ENCODE peak calls at places on chromosomes 16 and 17, in five cellular contexts. B is transverse colon, Q is esophagus muscularis mucosa, I is H1, G is endothelial cell of umbilical vein. O is an unnamed sample. For H3K4me1, the result is how much of the 10 kb centered on the place peaks cover.

GRCh38 chr17:40791808-40792436 is 7.8 kb downstream of the KRT28 start:
- DNase-seq in B (no peak), G (peak), Q (no peak), I (no peak), O (no peak)

GRCh38 chr17:78347453-78347852 is 12.4 kb downstream of the SOCS3 start:
- DNase-seq in I (no peak), G (no peak), Q (no peak), B (no peak), O (no peak)

GRCh38 chr17:69142473-69142802 is 743 bp upstream of the ABCA6 start:
- DNase-seq in B (no peak), Q (no peak), I (no peak), G (peak), O (no peak)

GRCh38 chr16:67555795-67556212 is 6.5 kb upstream of the CTCF start:
- DNase-seq in G (peak), Q (no peak), I (no peak), B (no peak), O (no peak)

GRCh38 chr17:78031435-78031834 is 72.9 kb downstream of the TNRC6C start:
- DNase-seq in G (no peak), I (no peak), Q (peak), B (no peak), O (no peak)

GRCh38 chr16:81531415-81531814 is 86.8 kb downstream of the CMIP start:
- DNase-seq in B (peak), Q (no peak), G (no peak), I (no peak), O (no peak)

GRCh38 chr17:11885051-11885450 is 112.2 kb downstream of the ZNF18 start:
- DNase-seq in G (no peak), I (no peak), Q (no peak), B (no peak), O (no peak)

GRCh38 chr17:40168262-40168832 is 8.9 kb upstream of the RAPGEFL1 start:
- DNase-seq in Q (no peak), I (no peak), G (peak), B (no peak), O (no peak)

GRCh38 chr16:19506965-19507364 is 14.9 kb downstream of the GDE1 start:
- DNase-seq in I (no peak), Q (peak), G (no peak), B (no peak), O (no peak)

GRCh38 chr17:83199500-83200201 is 120.2 kb downstream of the METRNL start:
- DNase-seq in I (no peak), G (no peak), B (peak), Q (no peak), O (peak)

GRCh38 chr16:632486-633335 is 1.9 kb downstream of the WFIKKN1 start:
- DNase-seq in G (no peak), B (no peak), Q (no peak), I (no peak), O (no peak)

GRCh38 chr16:75432828-75433731 is at the start of gene CFDP1:
- DNase-seq in Q (peak), B (peak), G (peak), I (peak), O (peak)
- TF ChIP-seq POLR2A in Q (peak), B (peak), G (peak), I (peak), O (no peak)

GRCh38 chr16:20874088-20874581 is 26.0 kb downstream of the DCUN1D3 start:
- DNase-seq in I (no peak), Q (no peak), G (no peak), B (no peak), O (no peak)
- H3K4me1 ChIP-seq in I (under half), Q (half or more), G (under half), B (half or more), O (half or more)

DNA sequence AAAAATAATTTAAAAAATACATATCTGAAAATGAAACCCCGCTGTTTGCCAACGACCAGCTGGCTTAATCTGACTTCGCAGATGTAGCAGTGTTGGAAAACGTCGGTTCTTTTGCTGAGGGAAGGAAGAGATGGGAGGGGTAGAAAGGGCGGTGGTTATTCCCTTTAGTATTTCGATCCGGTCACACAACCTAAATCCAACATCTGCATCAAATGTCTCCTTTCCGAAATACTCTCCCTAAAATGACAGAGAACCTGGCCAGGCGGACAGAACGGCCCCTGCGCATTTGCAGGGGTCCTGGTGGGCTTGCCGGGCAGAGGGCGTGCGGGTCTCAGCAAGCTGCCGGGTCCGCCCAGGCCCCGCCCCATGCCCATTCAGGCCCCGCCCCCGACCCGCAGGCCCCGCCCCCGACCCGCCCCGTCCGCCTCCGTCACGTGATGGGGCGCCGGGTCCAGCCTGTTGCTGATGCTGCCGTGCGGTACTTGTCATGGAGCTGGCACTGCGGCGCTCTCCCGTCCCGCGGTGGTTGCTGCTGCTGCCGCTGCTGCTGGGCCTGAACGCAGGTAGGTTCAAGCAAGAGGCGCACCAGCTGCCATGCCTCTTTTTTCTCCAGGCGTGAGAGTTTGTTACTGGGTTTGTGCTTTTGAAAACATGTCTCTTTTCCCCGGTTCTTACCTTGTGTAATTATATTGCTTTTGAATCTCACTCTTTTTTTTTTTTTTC is at the start of gene SCPEP1:
- DNase-seq in Q (peak), B (peak), I (peak), G (peak), O (peak)
- TF ChIP-seq POLR2A in Q (no peak), B (peak), I (peak), G (no peak), O (no peak)

GRCh38 chr17:31310260-31310659 is 3.6 kb downstream of the EVI2B start:
- DNase-seq in I (no peak), B (no peak), G (no peak), Q (no peak), O (no peak)

GRCh38 chr17:31313982-31314787 is at the start of gene EVI2B:
- DNase-seq in B (no peak), I (no peak), Q (no peak), G (peak), O (no peak)

GRCh38 chr17:31318298-31319190 is 2.9 kb downstream of the EVI2A start:
- DNase-seq in G (peak), B (peak), Q (no peak), I (no peak), O (peak)

GRCh38 chr17:31310877-31311276 is 3.0 kb downstream of the EVI2B start:
- DNase-seq in B (peak), I (no peak), G (no peak), Q (no peak), O (no peak)

GRCh38 chr17:31314788-31315105 is 893 bp upstream of the EVI2B start:
- DNase-seq in I (no peak), B (no peak), G (no peak), Q (no peak), O (no peak)
- H3K4me1 ChIP-seq in I (under half), B (under half), G (under half), Q (under half), O (under half)

GRCh38 chr16:28923652-28924398 is 1.2 kb downstream of the RABEP2 start:
- DNase-seq in Q (no peak), G (no peak), I (no peak), B (peak), O (peak)
- TF ChIP-seq POLR2A in Q (no peak), G (no peak), I (no peak), B (no peak), O (no peak)

DNA sequence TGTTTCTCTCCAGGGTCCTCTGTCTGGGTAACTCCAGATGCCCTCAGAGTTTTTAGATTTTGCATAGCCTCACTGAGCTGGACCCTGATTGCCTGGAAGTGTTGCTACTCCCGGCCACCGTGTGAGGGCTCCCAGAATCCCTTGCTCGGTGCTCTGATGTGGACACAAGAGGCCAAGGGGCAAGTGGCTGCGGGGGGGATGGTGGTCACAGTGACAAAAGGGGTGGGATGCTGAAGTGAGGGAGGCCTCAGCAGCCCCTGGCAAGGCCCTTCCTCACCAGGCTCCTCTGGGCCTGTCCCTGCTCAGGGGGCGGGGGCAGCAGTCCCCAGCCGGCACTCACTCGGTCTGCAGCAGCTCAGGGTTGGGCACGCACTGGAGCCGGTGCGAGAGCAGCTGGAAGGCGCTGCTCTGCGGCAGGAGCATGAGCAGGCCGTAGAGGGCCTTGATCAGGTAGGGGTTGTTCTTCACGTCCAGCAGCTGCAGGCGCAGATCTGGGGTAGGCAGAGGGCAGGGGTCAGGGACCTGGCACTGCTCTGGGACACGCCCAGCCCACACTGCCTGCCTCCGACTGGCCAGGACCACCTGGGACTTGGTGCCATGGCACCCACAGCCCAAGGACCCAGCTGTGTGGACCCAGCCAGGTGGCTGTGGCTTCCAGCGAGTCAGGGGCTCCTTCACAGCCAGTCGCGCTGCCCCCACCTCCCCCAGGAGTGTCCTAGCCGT is 6.8 kb upstream of the MTSS2 start:
- DNase-seq in G (no peak), I (no peak), Q (no peak), B (no peak), O (no peak)
- H3K4me1 ChIP-seq in G (under half), I (under half), Q (half or more), B (half or more), O (half or more)